ENCODE peak calls at places on chromosomes 12 and 14, in seven cellular contexts. One of them, this sample, is unnamed.
A peak's percentile ranks its signal among the peaks of the same experiment; 100 is the strongest.

GRCh38 chr12:111791507-111791906 is 24.8 kb downstream of the ALDH2 start:
- DNase-seq in cardiac muscle cell: no peak
- DNase-seq in left lung: no peak
- DNase-seq in Panc1: no peak
- DNase-seq in ovary: peak; percentile 49
- DNase-seq in mucosa of descending colon: no peak
- DNase-seq in neuronal stem cell: no peak
- DNase-seq in this sample: no peak

GRCh38 chr12:117228239-117228638 is 38.0 kb upstream of the FBXO21 start:
- DNase-seq in cardiac muscle cell: no peak
- DNase-seq in left lung: no peak
- DNase-seq in Panc1: no peak
- DNase-seq in ovary: no peak
- DNase-seq in mucosa of descending colon: no peak
- DNase-seq in neuronal stem cell: no peak
- DNase-seq in this sample: no peak

GRCh38 chr12:88931598-88931997 is 351.3 kb upstream of the KITLG start:
- DNase-seq in cardiac muscle cell: no peak
- DNase-seq in left lung: no peak
- DNase-seq in Panc1: no peak
- DNase-seq in ovary: no peak
- DNase-seq in mucosa of descending colon: no peak
- DNase-seq in neuronal stem cell: no peak
- DNase-seq in this sample: no peak

GRCh38 chr12:64943686-64944085 is 119.2 kb downstream of the TBC1D30 start:
- DNase-seq in cardiac muscle cell: no peak
- DNase-seq in left lung: no peak
- DNase-seq in Panc1: no peak
- DNase-seq in ovary: no peak
- DNase-seq in mucosa of descending colon: no peak
- DNase-seq in neuronal stem cell: no peak
- DNase-seq in this sample: no peak

GRCh38 chr12:26715232-26715631 is 117.8 kb downstream of the ITPR2 start:
- DNase-seq in cardiac muscle cell: no peak
- DNase-seq in left lung: no peak
- DNase-seq in Panc1: no peak
- DNase-seq in ovary: no peak
- DNase-seq in mucosa of descending colon: no peak
- DNase-seq in neuronal stem cell: no peak
- DNase-seq in this sample: no peak

GRCh38 chr14:103538291-103539055 is 9.5 kb downstream of the TRMT61A start:
- DNase-seq in cardiac muscle cell: no peak
- DNase-seq in left lung: peak; percentile 78
- DNase-seq in Panc1: no peak
- DNase-seq in ovary: peak; percentile 42
- DNase-seq in mucosa of descending colon: peak; percentile 60
- DNase-seq in neuronal stem cell: no peak
- DNase-seq in this sample: no peak

GRCh38 chr14:65824285-65824977 is 411.9 kb downstream of the FUT8 start:
- DNase-seq in cardiac muscle cell: peak; percentile 75
- DNase-seq in left lung: no peak
- DNase-seq in Panc1: peak; percentile 55
- DNase-seq in ovary: peak; percentile 37
- DNase-seq in mucosa of descending colon: no peak
- DNase-seq in neuronal stem cell: peak; percentile 47
- DNase-seq in this sample: peak; percentile 50

GRCh38 chr12:89244536-89244935 is 107.8 kb downstream of the DUSP6 start:
- DNase-seq in cardiac muscle cell: no peak
- DNase-seq in left lung: no peak
- DNase-seq in Panc1: no peak
- DNase-seq in ovary: no peak
- DNase-seq in mucosa of descending colon: no peak
- DNase-seq in neuronal stem cell: no peak
- DNase-seq in this sample: no peak

GRCh38 chr14:77991128-77991772 is 178.9 kb upstream of the NRXN3 start:
- DNase-seq in cardiac muscle cell: peak; percentile 32
- DNase-seq in left lung: no peak
- DNase-seq in Panc1: no peak
- DNase-seq in ovary: no peak
- DNase-seq in mucosa of descending colon: no peak
- DNase-seq in neuronal stem cell: no peak
- DNase-seq in this sample: no peak

DNA sequence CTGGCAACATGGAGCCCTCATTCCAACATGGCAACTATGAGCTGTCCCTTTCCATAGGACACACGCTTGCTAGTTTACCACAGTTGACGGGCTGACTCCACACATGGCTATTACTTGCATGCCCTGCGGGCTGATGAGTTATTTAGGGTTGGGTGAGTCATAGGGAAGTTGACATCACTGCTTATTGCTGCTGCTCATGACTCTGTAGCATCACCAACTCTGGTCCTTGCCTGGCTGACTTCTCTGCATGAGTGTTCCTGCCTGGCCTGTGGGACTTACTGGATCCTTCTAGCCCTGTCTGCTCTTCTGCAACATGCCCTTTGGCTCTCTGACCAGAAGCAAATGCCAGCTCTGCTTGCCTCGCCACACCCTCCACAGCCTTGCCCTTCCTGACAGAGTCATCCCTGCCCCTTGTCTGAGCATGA is 199.5 kb downstream of the ANO6 start:
- DNase-seq in cardiac muscle cell: no peak
- DNase-seq in left lung: no peak
- DNase-seq in Panc1: peak; percentile 98
- DNase-seq in ovary: no peak
- DNase-seq in mucosa of descending colon: no peak
- DNase-seq in neuronal stem cell: no peak
- DNase-seq in this sample: no peak
- H3K9me3 ChIP-seq in cardiac muscle cell: no peaks in the 10 kb centered on the region
- H3K9me3 ChIP-seq in left lung: no peaks in the 10 kb centered on the region
- H3K9me3 ChIP-seq in Panc1: no peaks in the 10 kb centered on the region
- H3K9me3 ChIP-seq in ovary: no peaks in the 10 kb centered on the region
- H3K9me3 ChIP-seq in mucosa of descending colon: no peaks in the 10 kb centered on the region
- H3K9me3 ChIP-seq in neuronal stem cell: no peaks in the 10 kb centered on the region
- H3K9me3 ChIP-seq in this sample: no peaks in the 10 kb centered on the region

GRCh38 chr12:133037207-133038005 is at the start of gene ZNF84:
- DNase-seq in cardiac muscle cell: peak; percentile 98
- DNase-seq in left lung: peak; percentile 97
- DNase-seq in Panc1: peak; percentile 87
- DNase-seq in ovary: peak; percentile 97
- DNase-seq in mucosa of descending colon: peak; percentile 98
- DNase-seq in neuronal stem cell: peak; percentile 96
- DNase-seq in this sample: peak; percentile 94
- H3K9me3 ChIP-seq in cardiac muscle cell: peaks cover 3% of the 10 kb centered on the region
- H3K9me3 ChIP-seq in left lung: no peaks in the 10 kb centered on the region
- H3K9me3 ChIP-seq in Panc1: peaks cover 43% of the 10 kb centered on the region
- H3K9me3 ChIP-seq in ovary: peaks cover 7% of the 10 kb centered on the region
- H3K9me3 ChIP-seq in mucosa of descending colon: peaks cover 54% of the 10 kb centered on the region
- H3K9me3 ChIP-seq in neuronal stem cell: peaks cover 31% of the 10 kb centered on the region
- H3K9me3 ChIP-seq in this sample: peaks cover 27% of the 10 kb centered on the region

GRCh38 chr12:126581655-126582054 is 1516.4 kb downstream of the AACS start:
- DNase-seq in cardiac muscle cell: no peak
- DNase-seq in left lung: no peak
- DNase-seq in Panc1: no peak
- DNase-seq in ovary: no peak
- DNase-seq in mucosa of descending colon: no peak
- DNase-seq in neuronal stem cell: no peak
- DNase-seq in this sample: no peak
- H3K9me3 ChIP-seq in cardiac muscle cell: no peaks in the 10 kb centered on the region
- H3K9me3 ChIP-seq in left lung: no peaks in the 10 kb centered on the region
- H3K9me3 ChIP-seq in Panc1: no peaks in the 10 kb centered on the region
- H3K9me3 ChIP-seq in ovary: no peaks in the 10 kb centered on the region
- H3K9me3 ChIP-seq in mucosa of descending colon: peaks cover 37% of the 10 kb centered on the region
- H3K9me3 ChIP-seq in neuronal stem cell: no peaks in the 10 kb centered on the region
- H3K9me3 ChIP-seq in this sample: no peaks in the 10 kb centered on the region

DNA sequence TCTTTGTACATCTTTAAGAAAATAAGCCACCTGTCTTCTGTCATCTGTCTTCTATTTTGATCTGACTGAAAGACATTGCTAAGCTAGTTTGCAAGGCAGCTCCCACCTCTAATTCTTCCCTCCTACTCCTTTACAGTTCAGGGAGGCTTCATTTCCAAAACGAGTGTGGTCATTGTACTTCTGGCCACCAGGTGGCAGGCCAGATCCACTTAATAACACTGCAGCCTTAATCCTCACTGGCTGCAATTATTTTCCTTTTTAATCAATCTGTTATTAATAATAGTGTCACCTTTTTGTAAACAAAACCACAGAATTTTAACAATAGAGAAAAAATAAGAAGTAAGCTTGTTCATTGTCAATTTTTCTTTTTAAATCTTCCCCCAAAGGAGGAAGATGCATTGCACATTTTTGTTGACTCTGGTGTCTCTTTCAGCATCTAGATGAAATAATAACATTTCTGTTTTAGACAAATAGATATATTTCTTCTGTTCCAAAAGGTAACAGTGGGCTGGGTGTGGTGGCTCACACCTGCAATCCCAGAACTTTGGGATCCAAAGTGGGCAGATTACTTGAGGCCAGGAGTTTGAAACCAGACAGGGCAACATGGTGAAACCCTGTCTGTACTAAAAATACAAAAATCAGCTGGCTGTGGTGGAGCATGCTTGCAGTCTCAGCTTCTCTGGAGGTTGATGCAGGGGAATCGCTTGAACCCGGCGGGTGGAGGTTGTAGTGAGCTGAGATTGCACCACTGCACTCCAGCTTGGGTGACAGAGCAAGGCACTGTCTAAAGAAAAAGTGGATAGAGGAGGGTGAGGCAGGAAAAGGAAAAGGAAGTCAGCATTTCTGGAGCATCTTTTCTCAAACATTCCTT is 23.3 kb downstream of the GABARAPL1 start:
- DNase-seq in cardiac muscle cell: peak; percentile 57
- DNase-seq in left lung: no peak
- DNase-seq in Panc1: no peak
- DNase-seq in ovary: peak; percentile 22
- DNase-seq in mucosa of descending colon: no peak
- DNase-seq in neuronal stem cell: no peak
- DNase-seq in this sample: no peak
- H3K9me3 ChIP-seq in cardiac muscle cell: no peaks in the 10 kb centered on the region
- H3K9me3 ChIP-seq in left lung: no peaks in the 10 kb centered on the region
- H3K9me3 ChIP-seq in Panc1: no peaks in the 10 kb centered on the region
- H3K9me3 ChIP-seq in ovary: no peaks in the 10 kb centered on the region
- H3K9me3 ChIP-seq in mucosa of descending colon: peaks cover 5% of the 10 kb centered on the region
- H3K9me3 ChIP-seq in neuronal stem cell: peaks cover 6% of the 10 kb centered on the region
- H3K9me3 ChIP-seq in this sample: no peaks in the 10 kb centered on the region

GRCh38 chr12:77697126-77697525 is 133.6 kb upstream of the NAV3 start:
- DNase-seq in cardiac muscle cell: no peak
- DNase-seq in left lung: no peak
- DNase-seq in Panc1: no peak
- DNase-seq in ovary: no peak
- DNase-seq in mucosa of descending colon: no peak
- DNase-seq in neuronal stem cell: no peak
- DNase-seq in this sample: no peak

GRCh38 chr12:77696183-77696582 is 134.5 kb upstream of the NAV3 start:
- DNase-seq in cardiac muscle cell: no peak
- DNase-seq in left lung: no peak
- DNase-seq in Panc1: no peak
- DNase-seq in ovary: no peak
- DNase-seq in mucosa of descending colon: no peak
- DNase-seq in neuronal stem cell: no peak
- DNase-seq in this sample: no peak
- H3K9me3 ChIP-seq in cardiac muscle cell: no peaks in the 10 kb centered on the region
- H3K9me3 ChIP-seq in left lung: no peaks in the 10 kb centered on the region
- H3K9me3 ChIP-seq in Panc1: no peaks in the 10 kb centered on the region
- H3K9me3 ChIP-seq in ovary: no peaks in the 10 kb centered on the region
- H3K9me3 ChIP-seq in mucosa of descending colon: no peaks in the 10 kb centered on the region
- H3K9me3 ChIP-seq in neuronal stem cell: no peaks in the 10 kb centered on the region
- H3K9me3 ChIP-seq in this sample: no peaks in the 10 kb centered on the region

GRCh38 chr14:105968291-105968690 is 441.9 kb downstream of the TMEM121 start:
- DNase-seq in cardiac muscle cell: no peak
- DNase-seq in left lung: peak; percentile 57
- DNase-seq in Panc1: no peak
- DNase-seq in ovary: no peak
- DNase-seq in mucosa of descending colon: no peak
- DNase-seq in neuronal stem cell: no peak
- DNase-seq in this sample: no peak
- H3K9me3 ChIP-seq in cardiac muscle cell: no peaks in the 10 kb centered on the region
- H3K9me3 ChIP-seq in left lung: no peaks in the 10 kb centered on the region
- H3K9me3 ChIP-seq in Panc1: no peaks in the 10 kb centered on the region
- H3K9me3 ChIP-seq in ovary: no peaks in the 10 kb centered on the region
- H3K9me3 ChIP-seq in mucosa of descending colon: no peaks in the 10 kb centered on the region
- H3K9me3 ChIP-seq in neuronal stem cell: peaks cover 10% of the 10 kb centered on the region
- H3K9me3 ChIP-seq in this sample: no peaks in the 10 kb centered on the region

GRCh38 chr12:108380382-108380781 is 41.3 kb upstream of the CMKLR1 start:
- DNase-seq in cardiac muscle cell: no peak
- DNase-seq in left lung: no peak
- DNase-seq in Panc1: no peak
- DNase-seq in ovary: no peak
- DNase-seq in mucosa of descending colon: no peak
- DNase-seq in neuronal stem cell: no peak
- DNase-seq in this sample: no peak

GRCh38 chr12:108375986-108376663 is 37.0 kb upstream of the CMKLR1 start:
- DNase-seq in cardiac muscle cell: no peak
- DNase-seq in left lung: no peak
- DNase-seq in Panc1: no peak
- DNase-seq in ovary: no peak
- DNase-seq in mucosa of descending colon: no peak
- DNase-seq in neuronal stem cell: no peak
- DNase-seq in this sample: no peak

GRCh38 chr12:108379761-108380160 is 40.6 kb upstream of the CMKLR1 start:
- DNase-seq in cardiac muscle cell: no peak
- DNase-seq in left lung: no peak
- DNase-seq in Panc1: no peak
- DNase-seq in ovary: no peak
- DNase-seq in mucosa of descending colon: no peak
- DNase-seq in neuronal stem cell: no peak
- DNase-seq in this sample: no peak

GRCh38 chr12:108374596-108375320 is 35.6 kb upstream of the CMKLR1 start:
- DNase-seq in cardiac muscle cell: no peak
- DNase-seq in left lung: no peak
- DNase-seq in Panc1: no peak
- DNase-seq in ovary: no peak
- DNase-seq in mucosa of descending colon: no peak
- DNase-seq in neuronal stem cell: no peak
- DNase-seq in this sample: no peak

DNA sequence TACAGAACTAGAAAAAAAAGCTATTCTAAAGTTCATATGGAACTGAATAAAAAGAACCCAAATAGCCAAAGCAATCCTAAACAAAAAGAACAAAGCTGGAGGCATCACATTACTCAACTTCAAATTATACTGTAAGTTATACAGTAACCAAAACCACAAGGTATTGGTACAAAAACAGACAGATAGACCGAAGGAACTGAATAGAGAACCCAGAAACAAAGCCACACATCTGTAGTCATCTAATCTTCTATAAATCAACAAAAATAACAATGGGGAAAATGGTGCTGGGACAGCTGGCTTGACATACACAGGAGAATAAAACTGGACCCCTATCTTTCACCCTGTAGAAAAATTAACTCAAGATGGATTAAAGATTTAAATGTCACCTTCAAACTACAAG is 38.1 kb upstream of the CMKLR1 start:
- DNase-seq in cardiac muscle cell: no peak
- DNase-seq in left lung: no peak
- DNase-seq in Panc1: no peak
- DNase-seq in ovary: no peak
- DNase-seq in mucosa of descending colon: no peak
- DNase-seq in neuronal stem cell: no peak
- DNase-seq in this sample: no peak
- H3K9me3 ChIP-seq in cardiac muscle cell: no peaks in the 10 kb centered on the region
- H3K9me3 ChIP-seq in left lung: no peaks in the 10 kb centered on the region
- H3K9me3 ChIP-seq in Panc1: no peaks in the 10 kb centered on the region
- H3K9me3 ChIP-seq in ovary: no peaks in the 10 kb centered on the region
- H3K9me3 ChIP-seq in mucosa of descending colon: peaks cover 13% of the 10 kb centered on the region
- H3K9me3 ChIP-seq in neuronal stem cell: no peaks in the 10 kb centered on the region
- H3K9me3 ChIP-seq in this sample: no peaks in the 10 kb centered on the region

This sample was measured in T-helper 17 cell.